ENCODE peak calls at places on chromosomes 12 and 14, in nine cellular contexts. D is NCI-H510A, R is posterior cingulate gyrus, E is G401, K is midbrain, A is left lobe of liver, C is KBM-7, G is cardiac fibroblast, N is activated T-cell treated with anti-CD3 and anti-CD28 coated beads for 1 hour. T is an unnamed sample.

GRCh38 chr12:65875635-65876034 is 51.4 kb downstream of the HMGA2 start:
- DNase-seq in A (no peak), E (no peak), R (no peak), C (no peak), K (no peak), D (no peak), N (no peak), G (peak; percentile 51), T (no peak)

GRCh38 chr14:94395900-94396574 is 7.6 kb upstream of the SERPINA1 start:
- DNase-seq in G (no peak), C (no peak), E (no peak), D (peak; percentile 4), K (no peak), A (peak; percentile 88), N (no peak), R (no peak), T (no peak)

GRCh38 chr12:8157484-8158198 is 826 bp downstream of the ZNF705A start:
- DNase-seq in E (no peak), A (no peak), K (no peak), N (no peak), C (no peak), D (no peak), R (no peak), G (no peak), T (no peak)

GRCh38 chr14:98173291-98173690 is 1098.7 kb downstream of the BCL11B start:
- DNase-seq in E (no peak), R (no peak), G (no peak), C (no peak), D (no peak), A (no peak), K (no peak), N (peak; percentile 64), T (no peak)

GRCh38 chr14:38210587-38211257 is 3.0 kb downstream of the SSTR1 start:
- DNase-seq in E (no peak), N (no peak), D (no peak), A (no peak), K (no peak), R (peak; percentile 64), G (peak; percentile 69), C (no peak), T (no peak)

GRCh38 chr12:121240484-121241202 is 30.7 kb downstream of the P2RX4 start:
- DNase-seq in K (no peak), C (peak; percentile 78), N (peak; percentile 87), E (no peak), G (peak; percentile 74), R (peak; percentile 78), D (no peak), A (peak; percentile 62), T (no peak)

GRCh38 chr14:103697196-103697595 is 18.1 kb downstream of the XRCC3 start:
- DNase-seq in N (no peak), K (no peak), D (no peak), R (no peak), C (no peak), A (no peak), E (no peak), G (no peak), T (no peak)

GRCh38 chr12:25456474-25456873 is 96.6 kb downstream of the LMNTD1 start:
- DNase-seq in E (no peak), C (no peak), R (no peak), G (no peak), A (no peak), N (no peak), D (no peak), K (no peak), T (no peak)

GRCh38 chr12:646303-647038 is 16.8 kb downstream of the NINJ2 start:
- DNase-seq in D (no peak), A (peak; percentile 94), C (no peak), R (no peak), K (no peak), N (no peak), G (peak; percentile 57), E (peak; percentile 48), T (no peak)

GRCh38 chr12:25730489-25731349 is 177.6 kb upstream of the LMNTD1 start:
- DNase-seq in A (no peak), C (peak; percentile 88), G (no peak), R (no peak), E (no peak), K (no peak), N (no peak), D (no peak), T (no peak)

GRCh38 chr12:94592080-94592479 is 58.3 kb downstream of the TMCC3 start:
- DNase-seq in A (no peak), G (no peak), E (no peak), C (no peak), D (no peak), N (no peak), K (no peak), R (no peak), T (no peak)

GRCh38 chr14:104368751-104369100 is 210.8 kb upstream of the C14orf180 start:
- DNase-seq in R (peak; percentile 44), D (no peak), N (no peak), G (no peak), E (no peak), K (no peak), A (no peak), C (no peak), T (no peak)

GRCh38 chr12:94699796-94700195 is 49.4 kb upstream of the TMCC3 start:
- DNase-seq in K (no peak), D (no peak), N (no peak), C (no peak), G (no peak), R (no peak), A (no peak), E (no peak), T (no peak)

GRCh38 chr12:81598205-81598604 is 160.9 kb downstream of the PPFIA2 start:
- DNase-seq in N (no peak), C (no peak), D (no peak), A (no peak), G (no peak), K (peak; percentile 19), R (peak; percentile 55), E (peak; percentile 75), T (no peak)

GRCh38 chr12:98750511-98750910 is 105.4 kb downstream of the APAF1 start:
- DNase-seq in C (no peak), R (peak; percentile 91), D (no peak), A (no peak), G (no peak), K (peak; percentile 22), N (no peak), E (peak; percentile 33), T (peak; percentile 19)

GRCh38 chr12:64943686-64944085 is 119.2 kb downstream of the TBC1D30 start:
- DNase-seq in D (no peak), K (no peak), G (peak; percentile 43), A (no peak), N (no peak), R (no peak), C (peak; percentile 40), E (no peak), T (no peak)

GRCh38 chr12:48744251-48745008 is 27.9 kb upstream of the CCNT1 start:
- DNase-seq in K (no peak), N (no peak), C (no peak), A (peak; percentile 75), E (no peak), R (no peak), G (no peak), D (no peak), T (no peak)

GRCh38 chr12:102216086-102216691 is 18.6 kb upstream of the PMCH start:
- DNase-seq in D (no peak), C (no peak), K (no peak), E (no peak), R (no peak), A (no peak), G (peak; percentile 47), N (no peak), T (no peak)

GRCh38 chr12:131134523-131135310 is 181.0 kb downstream of the ADGRD1 start:
- DNase-seq in G (no peak), C (no peak), D (no peak), N (no peak), A (peak; percentile 22), R (no peak), K (no peak), E (no peak), T (no peak)

GRCh38 chr12:69047990-69048389 is 115.0 kb upstream of the CPM start:
- DNase-seq in R (no peak), E (no peak), C (no peak), K (no peak), A (no peak), D (no peak), N (no peak), G (no peak), T (no peak)

GRCh38 chr12:25557830-25558436 is 4.8 kb upstream of the LMNTD1 start:
- DNase-seq in E (peak; percentile 7), A (no peak), C (peak; percentile 36), D (no peak), G (peak; percentile 50), K (peak; percentile 45), N (peak; percentile 0), R (no peak), T (no peak)

GRCh38 chr12:132415456-132416120 is 74.4 kb upstream of the FBRSL1 start:
- DNase-seq in E (no peak), K (no peak), A (no peak), D (no peak), R (no peak), C (no peak), G (no peak), N (no peak), T (no peak)

GRCh38 chr14:69013943-69014782 is 35.1 kb upstream of the ACTN1 start:
- DNase-seq in N (no peak), D (peak; percentile 76), E (no peak), K (no peak), G (peak; percentile 61), A (peak; percentile 60), R (peak; percentile 83), C (peak; percentile 91), T (no peak)

GRCh38 chr14:106556665-106557289 is 1030.4 kb downstream of the TMEM121 start:
- DNase-seq in A (peak; percentile 54), E (no peak), C (peak; percentile 61), D (no peak), R (no peak), G (no peak), N (peak; percentile 75), K (no peak), T (no peak)

GRCh38 chr12:113242018-113242418 is 20.8 kb downstream of the TPCN1 start:
- DNase-seq in K (no peak), G (no peak), E (peak; percentile 63), C (peak; percentile 61), A (peak; percentile 82), N (no peak), D (peak; percentile 26), R (no peak), T (peak; percentile 36)

GRCh38 chr14:77421241-77421640 is 2.1 kb downstream of the NOXRED1 start:
- DNase-seq in D (no peak), E (no peak), G (peak; percentile 5), A (no peak), C (no peak), N (no peak), K (no peak), R (no peak), T (no peak)

GRCh38 chr12:133130038-133130807 is at the start of the genes ZNF10 and ZNF891:
- DNase-seq in K (peak; percentile 94), R (peak; percentile 99), G (peak; percentile 99), N (peak; percentile 96), C (peak; percentile 96), D (peak; percentile 94), A (peak; percentile 97), E (peak; percentile 92), T (peak; percentile 91)

GRCh38 chr14:75709207-75709812 is 48.3 kb downstream of the TTLL5 start:
- DNase-seq in A (peak; percentile 68), C (peak; percentile 80), N (peak; percentile 37), K (peak; percentile 85), R (peak; percentile 90), D (peak; percentile 39), G (peak; percentile 92), E (peak; percentile 78), T (peak; percentile 37)

GRCh38 chr14:105485720-105486332 is 860 bp upstream of the CRIP1 start:
- DNase-seq in G (no peak), E (no peak), C (peak; percentile 46), N (no peak), R (no peak), K (no peak), D (no peak), A (no peak), T (no peak)

GRCh38 chr14:53273671-53274072 is 120.5 kb upstream of the DDHD1 start:
- DNase-seq in E (no peak), D (no peak), N (no peak), K (no peak), A (no peak), R (no peak), G (peak; percentile 53), C (peak; percentile 71), T (no peak)

GRCh38 chr14:20478915-20479314 is 9.7 kb downstream of the PNP start:
- DNase-seq in N (no peak), D (no peak), A (no peak), C (no peak), E (no peak), G (no peak), R (no peak), K (no peak), T (no peak)